ENCODE peak calls at places on chromosomes 1 and 21, in nine cellular contexts. M is aorta; L is neuronal stem cell; S is mesendoderm; A is adipocyte; F is CD8-positive, alpha-beta memory T cell; I is small intestine; W is suprapubic skin; T is heart left ventricle. G is an unnamed sample. For H3K27me3, the result is how much of the 10 kb centered on the place peaks cover.

GRCh38 chr1:40317394-40318074 is 448 bp upstream of the COL9A2 start:
- DNase-seq in M (no peak), L (no peak), S (peak), A (no peak), F (no peak), I (no peak), W (peak), T (no peak), G (peak)

GRCh38 chr1:59164371-59164770 is 132.5 kb upstream of the FGGY start:
- DNase-seq in M (no peak), L (no peak), S (no peak), A (no peak), F (no peak), I (no peak), W (no peak), T (no peak), G (no peak)

GRCh38 chr1:27632387-27633297 is 2.3 kb downstream of the FGR start:
- DNase-seq in M (no peak), L (no peak), S (no peak), A (no peak), F (peak), I (peak), W (no peak), T (no peak), G (no peak)

GRCh38 chr1:151106891-151107290 is 36.3 kb downstream of the GABPB2 start:
- DNase-seq in M (peak), L (no peak), S (no peak), A (no peak), F (no peak), I (no peak), W (no peak), T (no peak), G (no peak)

GRCh38 chr1:44721521-44722361 is 9.2 kb downstream of the RNU5D-1 start:
- DNase-seq in M (no peak), L (no peak), S (peak), A (no peak), F (peak), I (peak), W (no peak), T (no peak), G (peak)

GRCh38 chr1:223833948-223834347 is 11.8 kb downstream of the TP53BP2 start:
- DNase-seq in M (no peak), L (no peak), S (no peak), A (no peak), F (no peak), I (no peak), W (no peak), T (no peak), G (no peak)

GRCh38 chr1:20194224-20194623 is 7.9 kb upstream of the PLA2G2C start:
- DNase-seq in M (no peak), L (no peak), S (no peak), A (no peak), F (no peak), I (peak), W (no peak), T (no peak), G (no peak)

GRCh38 chr1:35278886-35279554 is 10.5 kb downstream of the ZMYM4 start:
- DNase-seq in M (no peak), L (no peak), S (no peak), A (no peak), F (no peak), I (no peak), W (no peak), T (no peak), G (no peak)

GRCh38 chr1:207845109-207845508 is 65.8 kb downstream of the CD34 start:
- DNase-seq in M (no peak), L (no peak), S (no peak), A (no peak), F (no peak), I (no peak), W (no peak), T (no peak), G (no peak)

GRCh38 chr21:39788383-39788782 is 43.4 kb downstream of the IGSF5 start:
- DNase-seq in M (peak), L (peak), S (peak), A (peak), F (no peak), I (peak), W (no peak), T (peak), G (peak)

GRCh38 chr1:91651671-91652071 is 151.0 kb downstream of the CDC7 start:
- DNase-seq in M (peak), L (no peak), S (no peak), A (peak), F (no peak), I (no peak), W (no peak), T (peak), G (peak)

GRCh38 chr1:145963218-145964019 is 956 bp downstream of the ANKRD34A start:
- DNase-seq in M (no peak), L (no peak), S (peak), A (peak), F (no peak), I (peak), W (no peak), T (no peak), G (no peak)

GRCh38 chr1:20494609-20495311 is 8.8 kb upstream of the CAMK2N1 start:
- DNase-seq in M (no peak), L (no peak), S (no peak), A (peak), F (no peak), I (no peak), W (no peak), T (no peak), G (no peak)

GRCh38 chr1:34190692-34191091 is 14.0 kb downstream of the C1orf94 start:
- DNase-seq in M (no peak), L (no peak), S (no peak), A (no peak), F (no peak), I (no peak), W (no peak), T (no peak), G (no peak)

GRCh38 chr1:85975770-85976386 is 180.7 kb downstream of the COL24A1 start:
- DNase-seq in M (no peak), L (no peak), S (peak), A (no peak), F (no peak), I (no peak), W (no peak), T (no peak), G (peak)

GRCh38 chr1:25256578-25257129 is 9.4 kb upstream of the RSRP1 start:
- DNase-seq in M (no peak), L (no peak), S (no peak), A (no peak), F (no peak), I (no peak), W (no peak), T (no peak), G (no peak)

GRCh38 chr1:148010527-148010926 is 82.3 kb downstream of the GPR89B start:
- DNase-seq in M (no peak), L (no peak), S (no peak), A (no peak), F (no peak), I (no peak), W (no peak), T (no peak), G (peak)

GRCh38 chr1:2520206-2520605 is 6.2 kb downstream of the PANK4 start:
- DNase-seq in M (no peak), L (no peak), S (no peak), A (no peak), F (no peak), I (no peak), W (no peak), T (no peak), G (no peak)

GRCh38 chr1:85088408-85088784 is 40.1 kb upstream of the MCOLN3 start:
- DNase-seq in M (no peak), L (no peak), S (peak), A (no peak), F (no peak), I (no peak), W (no peak), T (no peak), G (no peak)

GRCh38 chr1:32681501-32681900 is 21.1 kb downstream of the SYNC start:
- DNase-seq in M (no peak), L (no peak), S (no peak), A (peak), F (no peak), I (no peak), W (no peak), T (no peak), G (no peak)

GRCh38 chr1:100622037-100622436 is 84.1 kb downstream of the GPR88 start:
- DNase-seq in M (no peak), L (no peak), S (peak), A (peak), F (no peak), I (no peak), W (no peak), T (no peak), G (peak)

GRCh38 chr1:108816049-108816882 is 40.6 kb downstream of the AKNAD1 start:
- DNase-seq in M (peak), L (peak), S (peak), A (peak), F (no peak), I (peak), W (peak), T (peak), G (peak)

GRCh38 chr1:98078586-98078985 is 157.8 kb upstream of the DPYD start:
- DNase-seq in M (no peak), L (no peak), S (no peak), A (no peak), F (no peak), I (no peak), W (no peak), T (no peak), G (no peak)

GRCh38 chr1:1217621-1218523 is 3.9 kb upstream of the TNFRSF4 start:
- DNase-seq in M (no peak), L (no peak), S (peak), A (no peak), F (no peak), I (no peak), W (no peak), T (no peak), G (no peak)

GRCh38 chr1:236950365-236950764 is 53.9 kb downstream of the MT1HL1 start:
- DNase-seq in M (no peak), L (no peak), S (no peak), A (no peak), F (no peak), I (no peak), W (no peak), T (no peak), G (no peak)

GRCh38 chr1:215643592-215644321 is 76.7 kb downstream of the KCTD3 start:
- DNase-seq in M (no peak), L (no peak), S (no peak), A (no peak), F (no peak), I (no peak), W (no peak), T (no peak), G (no peak)

GRCh38 chr1:150024156-150024555 is 13.6 kb upstream of the OTUD7B start:
- DNase-seq in M (no peak), L (no peak), S (no peak), A (no peak), F (no peak), I (no peak), W (no peak), T (no peak), G (no peak)

GRCh38 chr1:156493749-156494148 is 6.8 kb downstream of the MEF2D start:
- DNase-seq in M (no peak), L (no peak), S (no peak), A (no peak), F (no peak), I (no peak), W (no peak), T (no peak), G (no peak)

GRCh38 chr1:156494309-156494895 is 6.2 kb downstream of the MEF2D start:
- DNase-seq in M (no peak), L (no peak), S (no peak), A (no peak), F (peak), I (no peak), W (no peak), T (no peak), G (no peak)

GRCh38 chr1:156497078-156497742 is 3.4 kb downstream of the MEF2D start:
- DNase-seq in M (peak), L (no peak), S (no peak), A (no peak), F (no peak), I (peak), W (no peak), T (peak), G (no peak)

GRCh38 chr1:156496211-156496761 is 4.3 kb downstream of the MEF2D start:
- DNase-seq in M (peak), L (no peak), S (no peak), A (peak), F (no peak), I (no peak), W (no peak), T (peak), G (no peak)

DNA sequence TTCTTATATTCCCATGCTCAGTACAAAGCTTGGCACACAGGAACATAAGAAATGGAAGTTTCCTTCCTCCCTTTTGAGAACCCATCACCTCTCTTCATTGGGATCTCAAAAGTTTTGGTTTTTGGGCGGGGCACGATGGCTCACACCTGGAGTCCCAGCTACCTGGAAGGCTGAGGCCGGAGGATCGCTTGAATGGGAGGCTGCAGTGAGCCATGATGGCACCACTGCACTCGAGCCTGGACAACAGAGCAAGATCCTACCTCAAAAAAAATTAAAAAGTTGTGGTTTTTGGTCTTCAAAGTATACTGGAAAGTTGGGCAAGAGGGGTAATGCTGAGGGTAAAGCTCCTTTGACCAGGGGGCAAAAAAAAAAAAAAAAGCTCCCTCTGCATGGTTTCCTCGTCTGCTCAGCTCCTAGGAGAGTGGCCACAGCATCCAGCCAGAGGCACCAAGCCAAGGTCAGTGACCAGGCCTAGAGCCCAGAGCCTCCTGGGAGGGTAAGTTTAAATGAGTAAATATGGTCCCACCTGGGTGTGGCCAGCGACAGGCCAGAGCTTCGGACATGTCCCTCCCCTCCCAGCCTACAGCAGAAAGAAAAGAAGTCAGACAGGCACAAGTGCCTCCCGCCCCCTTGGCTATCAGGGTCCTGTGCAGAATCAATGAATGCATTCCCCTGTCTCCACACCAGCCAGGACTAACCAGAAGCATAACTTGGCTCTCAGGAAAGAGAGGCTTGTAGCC is 5.0 kb downstream of the MEF2D start:
- DNase-seq in M (peak), L (no peak), S (no peak), A (no peak), F (no peak), I (no peak), W (no peak), T (peak), G (no peak)
- H3K4me3 ChIP-seq in M (no peak), L (no peak), S (no peak), A (peak), F (no peak), I (no peak), W (peak), T (peak), G (no peak)

DNA sequence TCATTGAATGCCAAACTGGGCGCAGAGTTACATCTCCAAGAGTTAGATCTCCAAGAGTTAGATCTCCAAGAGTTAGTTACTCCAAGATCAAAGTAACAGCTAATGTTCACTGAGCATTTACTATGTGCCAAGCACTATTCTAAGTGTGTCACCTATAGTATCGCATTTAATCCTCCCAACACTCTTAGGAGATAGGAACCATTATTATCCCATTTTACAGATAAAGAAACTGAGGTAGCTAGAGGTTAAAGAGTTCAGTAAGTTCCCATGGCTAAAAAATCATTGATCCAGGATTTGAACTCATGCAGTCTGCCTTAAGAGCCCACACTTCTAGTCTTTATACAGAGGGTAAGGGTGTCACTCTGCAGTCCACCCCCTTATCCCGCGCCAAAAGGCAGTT is 1.5 kb upstream of the NAV1 start:
- DNase-seq in M (no peak), L (no peak), S (no peak), A (no peak), F (no peak), I (no peak), W (no peak), T (no peak), G (no peak)
- H3K27me3 ChIP-seq in M (under half), L (under half), S (under half), A (under half), F (under half), I (under half), W (under half), T (under half), G (under half)

GRCh38 chr21:36070999-36071398 is 1.2 kb downstream of the CBR1 start:
- DNase-seq in M (no peak), L (no peak), S (no peak), A (no peak), F (no peak), I (peak), W (no peak), T (no peak), G (no peak)
- H3K4me3 ChIP-seq in M (no peak), L (no peak), S (no peak), A (peak), F (no peak), I (peak), W (peak), T (peak), G (peak)

DNA sequence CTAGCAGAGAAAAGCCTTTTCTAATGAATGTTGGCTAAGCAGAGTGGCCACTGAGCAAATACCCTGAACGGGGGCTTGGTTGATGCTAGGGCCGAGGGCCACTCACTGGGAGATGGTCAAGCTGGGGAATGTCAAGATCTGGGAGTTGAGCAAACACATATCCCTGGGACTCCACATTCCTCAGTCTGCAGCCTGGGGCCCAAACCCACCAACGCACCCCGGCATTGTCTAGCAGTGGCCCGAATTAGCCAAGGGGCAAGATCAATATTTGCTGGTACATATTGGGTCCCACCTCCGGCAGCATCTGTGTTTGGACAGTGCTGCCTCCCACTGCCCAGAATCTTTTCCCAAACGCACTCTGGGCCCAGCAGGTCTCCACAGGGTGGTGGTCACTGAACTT is 144.1 kb downstream of the TRABD2B start:
- DNase-seq in M (no peak), L (no peak), S (no peak), A (no peak), F (no peak), I (no peak), W (peak), T (no peak), G (no peak)
- H3K27me3 ChIP-seq in M (under half), L (under half), S (under half), A (under half), F (under half), I (under half), W (under half), T (under half), G (under half)

DNA sequence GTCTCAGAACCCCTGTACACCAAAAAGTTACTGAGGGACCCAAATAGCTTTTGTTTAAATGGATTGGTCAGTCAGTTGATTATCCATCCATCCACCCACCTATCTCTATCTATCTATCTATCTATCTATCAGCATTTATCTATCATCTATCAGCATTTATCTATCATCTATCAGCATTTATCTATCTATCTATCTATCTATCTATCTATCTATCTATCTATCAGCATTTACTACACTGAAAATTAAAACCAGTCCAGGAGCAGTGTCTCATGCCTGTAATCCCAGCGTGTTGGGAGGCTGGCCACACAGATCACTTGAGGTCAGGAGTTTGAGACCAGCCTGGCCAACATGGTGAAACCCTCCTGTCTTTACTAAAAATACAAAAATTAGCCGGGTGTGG is 47.1 kb downstream of the CLSTN1 start:
- DNase-seq in M (no peak), L (no peak), S (no peak), A (no peak), F (no peak), I (no peak), W (no peak), T (no peak), G (no peak)
- H3K4me3 ChIP-seq in M (no peak), L (no peak), S (no peak), A (no peak), F (no peak), I (no peak), W (no peak), T (no peak), G (no peak)

G was measured in H7.